ENCODE peak calls at places on chromosomes 12 and 14, in eight cellular contexts. One of them, this sample, is unnamed.

GRCh38 chr12:26112703-26113147 is 12.1 kb downstream of the BHLHE41 start:
- DNase-seq in RWPE1: peak; percentile 34
- DNase-seq in CD8-positive, alpha-beta memory T cell: no peak
- DNase-seq in spleen: no peak
- DNase-seq in fibroblast of lung: peak; percentile 25
- DNase-seq in immature natural killer cell: no peak
- DNase-seq in uterus: no peak
- DNase-seq in activated CD4-positive, alpha-beta T cell treated with anti-CD3 and anti-CD28 coated beads, Interleukin-2, amount 50 U/mL, for 1 hour: no peak
- DNase-seq in this sample: no peak

GRCh38 chr14:88599761-88600439 is 37.1 kb downstream of the ZC3H14 start:
- DNase-seq in RWPE1: no peak
- DNase-seq in CD8-positive, alpha-beta memory T cell: no peak
- DNase-seq in spleen: no peak
- DNase-seq in fibroblast of lung: no peak
- DNase-seq in immature natural killer cell: no peak
- DNase-seq in uterus: no peak
- DNase-seq in activated CD4-positive, alpha-beta T cell treated with anti-CD3 and anti-CD28 coated beads, Interleukin-2, amount 50 U/mL, for 1 hour: no peak
- DNase-seq in this sample: peak; percentile 12

GRCh38 chr12:19288603-19289244 is 150.6 kb upstream of the AEBP2 start:
- DNase-seq in RWPE1: peak; percentile 38
- DNase-seq in CD8-positive, alpha-beta memory T cell: no peak
- DNase-seq in spleen: no peak
- DNase-seq in fibroblast of lung: peak; percentile 58
- DNase-seq in immature natural killer cell: peak; percentile 14
- DNase-seq in uterus: no peak
- DNase-seq in activated CD4-positive, alpha-beta T cell treated with anti-CD3 and anti-CD28 coated beads, Interleukin-2, amount 50 U/mL, for 1 hour: no peak
- DNase-seq in this sample: peak; percentile 12

GRCh38 chr12:64669270-64669842 is 59.1 kb downstream of the RASSF3 start:
- DNase-seq in RWPE1: no peak
- DNase-seq in CD8-positive, alpha-beta memory T cell: peak; percentile 28
- DNase-seq in spleen: peak; percentile 91
- DNase-seq in fibroblast of lung: no peak
- DNase-seq in immature natural killer cell: peak; percentile 85
- DNase-seq in uterus: no peak
- DNase-seq in activated CD4-positive, alpha-beta T cell treated with anti-CD3 and anti-CD28 coated beads, Interleukin-2, amount 50 U/mL, for 1 hour: peak; percentile 23
- DNase-seq in this sample: no peak

GRCh38 chr14:76531821-76532318 is 155.9 kb downstream of the ESRRB start:
- DNase-seq in RWPE1: no peak
- DNase-seq in CD8-positive, alpha-beta memory T cell: no peak
- DNase-seq in spleen: peak; percentile 37
- DNase-seq in fibroblast of lung: no peak
- DNase-seq in immature natural killer cell: no peak
- DNase-seq in uterus: no peak
- DNase-seq in activated CD4-positive, alpha-beta T cell treated with anti-CD3 and anti-CD28 coated beads, Interleukin-2, amount 50 U/mL, for 1 hour: no peak
- DNase-seq in this sample: no peak

GRCh38 chr12:119082496-119082895 is 96.2 kb upstream of the HSPB8 start:
- DNase-seq in RWPE1: no peak
- DNase-seq in CD8-positive, alpha-beta memory T cell: no peak
- DNase-seq in spleen: no peak
- DNase-seq in fibroblast of lung: no peak
- DNase-seq in immature natural killer cell: no peak
- DNase-seq in uterus: no peak
- DNase-seq in activated CD4-positive, alpha-beta T cell treated with anti-CD3 and anti-CD28 coated beads, Interleukin-2, amount 50 U/mL, for 1 hour: no peak
- DNase-seq in this sample: no peak

GRCh38 chr12:113270709-113271009 is 49.4 kb downstream of the TPCN1 start:
- DNase-seq in RWPE1: no peak
- DNase-seq in CD8-positive, alpha-beta memory T cell: no peak
- DNase-seq in spleen: no peak
- DNase-seq in fibroblast of lung: no peak
- DNase-seq in immature natural killer cell: no peak
- DNase-seq in uterus: no peak
- DNase-seq in activated CD4-positive, alpha-beta T cell treated with anti-CD3 and anti-CD28 coated beads, Interleukin-2, amount 50 U/mL, for 1 hour: no peak
- DNase-seq in this sample: no peak

GRCh38 chr12:25254271-25254880 is 3.6 kb upstream of the KRAS start:
- DNase-seq in RWPE1: no peak
- DNase-seq in CD8-positive, alpha-beta memory T cell: no peak
- DNase-seq in spleen: no peak
- DNase-seq in fibroblast of lung: peak; percentile 54
- DNase-seq in immature natural killer cell: no peak
- DNase-seq in uterus: no peak
- DNase-seq in activated CD4-positive, alpha-beta T cell treated with anti-CD3 and anti-CD28 coated beads, Interleukin-2, amount 50 U/mL, for 1 hour: no peak
- DNase-seq in this sample: no peak

This sample was measured in germinal center.